ENCODE peak calls at places on chromosomes 12 and 14, in ten cellular contexts. W is mucosa of descending colon; A is amniotic epithelial cell; J is CD8-positive, alpha-beta T cell; B is IMR-90; C is AG04450; T is hepatic stellate cell; E is stimulated activated CD8-positive, alpha-beta memory T cell treated with anti-CD3 and anti-CD28 coated beads, Interleukin-7, amount 100 ng/mL, for 1 hour; V is NCI-H2171 treated with DMSO at 0.1 percent for 48 hours; D is NCI-H460. G is an unnamed sample.

GRCh38 chr14:71651228-71651627 is 281.0 kb upstream of the RGS6 start:
- DNase-seq in W (no peak), A (peak), J (no peak), B (peak), C (peak), T (peak), E (no peak), V (no peak), D (no peak), G (peak)

GRCh38 chr14:103260629-103261124 is 73.4 kb upstream of the EIF5 start:
- DNase-seq in W (peak), A (no peak), J (no peak), B (peak), C (no peak), T (peak), E (no peak), V (no peak), D (peak), G (peak)

GRCh38 chr12:80195143-80195726 is 95.9 kb downstream of the OTOGL start:
- DNase-seq in W (peak), A (peak), J (no peak), B (peak), C (peak), T (peak), E (no peak), V (peak), D (peak), G (peak)

GRCh38 chr14:91149462-91149861 is 35.6 kb downstream of the DGLUCY start:
- DNase-seq in W (peak), A (peak), J (no peak), B (peak), C (peak), T (peak), E (no peak), V (no peak), D (peak), G (peak)

GRCh38 chr14:100748944-100749343 is 22.3 kb downstream of the DLK1 start:
- DNase-seq in W (no peak), A (no peak), J (no peak), B (no peak), C (no peak), T (no peak), E (no peak), V (no peak), D (no peak), G (no peak)

GRCh38 chr14:37579250-37579649 is 15.8 kb downstream of the FOXA1 start:
- DNase-seq in W (no peak), A (no peak), J (no peak), B (no peak), C (no peak), T (no peak), E (no peak), V (no peak), D (no peak), G (no peak)

GRCh38 chr12:110403975-110404675 is 617 bp upstream of the ANAPC7 start:
- DNase-seq in W (peak), A (peak), J (peak), B (peak), C (no peak), T (peak), E (peak), V (peak), D (peak), G (peak)

GRCh38 chr14:105214324-105214915 is 33.3 kb upstream of the NUDT14 start:
- DNase-seq in W (no peak), A (no peak), J (no peak), B (no peak), C (no peak), T (no peak), E (no peak), V (no peak), D (no peak), G (no peak)

GRCh38 chr14:72420749-72421452 is 473.0 kb downstream of the DPF3 start:
- DNase-seq in W (peak), A (peak), J (peak), B (peak), C (peak), T (peak), E (peak), V (peak), D (peak), G (peak)

GRCh38 chr14:99573000-99573330 is 31.0 kb downstream of the CCDC85C start:
- DNase-seq in W (no peak), A (no peak), J (no peak), B (no peak), C (no peak), T (no peak), E (no peak), V (no peak), D (no peak), G (no peak)

GRCh38 chr14:99809864-99810854 is 16.9 kb downstream of the EML1 start:
- DNase-seq in W (no peak), A (no peak), J (no peak), B (no peak), C (no peak), T (no peak), E (no peak), V (no peak), D (no peak), G (no peak)

GRCh38 chr12:122867701-122868461 is 28.0 kb downstream of the VPS37B start:
- DNase-seq in W (peak), A (no peak), J (peak), B (no peak), C (no peak), T (no peak), E (no peak), V (no peak), D (peak), G (no peak)

GRCh38 chr12:52655251-52655650 is 3.2 kb upstream of the KRT2 start:
- DNase-seq in W (no peak), A (no peak), J (no peak), B (no peak), C (no peak), T (no peak), E (no peak), V (no peak), D (no peak), G (no peak)

GRCh38 chr12:104677441-104678089 is 220.8 kb downstream of the CHST11 start:
- DNase-seq in W (no peak), A (no peak), J (no peak), B (no peak), C (no peak), T (no peak), E (no peak), V (no peak), D (no peak), G (peak)

GRCh38 chr14:103657466-103657865 is 28.5 kb downstream of the KLC1 start:
- DNase-seq in W (no peak), A (peak), J (no peak), B (peak), C (peak), T (peak), E (no peak), V (no peak), D (no peak), G (no peak)

GRCh38 chr14:54685286-54685845 is 118.4 kb downstream of the SAMD4A start:
- DNase-seq in W (no peak), A (no peak), J (no peak), B (no peak), C (no peak), T (no peak), E (no peak), V (no peak), D (no peak), G (no peak)

GRCh38 chr12:11794751-11795150 is 145.3 kb downstream of the ETV6 start:
- DNase-seq in W (no peak), A (no peak), J (no peak), B (no peak), C (no peak), T (no peak), E (no peak), V (no peak), D (no peak), G (no peak)

GRCh38 chr12:130336723-130337475 is 788 bp upstream of the PIWIL1 start:
- DNase-seq in W (peak), A (no peak), J (no peak), B (no peak), C (no peak), T (no peak), E (no peak), V (no peak), D (no peak), G (no peak)

GRCh38 chr14:95196268-95196667 is 38.9 kb upstream of the DICER1 start:
- DNase-seq in W (peak), A (peak), J (no peak), B (no peak), C (no peak), T (no peak), E (no peak), V (peak), D (peak), G (no peak)

GRCh38 chr12:47033081-47033480 is 46.3 kb upstream of the PCED1B start:
- DNase-seq in W (no peak), A (peak), J (no peak), B (no peak), C (no peak), T (no peak), E (no peak), V (no peak), D (no peak), G (peak)